ENCODE peak calls at places on chromosomes 6 and 20, in eight cellular contexts. Z, C, A, O, G, E, H and M are unnamed samples.

GRCh38 chr6:15793288-15793687 is 130.5 kb upstream of the DTNBP1 start:
- DNase-seq in Z (no peak), C (peak), A (peak), O (no peak), G (no peak), E (peak), H (no peak), M (no peak)

GRCh38 chr6:83908813-83909212 is 49.3 kb downstream of the CYB5R4 start:
- DNase-seq in Z (no peak), C (no peak), A (no peak), O (no peak), G (no peak), E (peak), H (no peak), M (no peak)

GRCh38 chr6:157304840-157305675 is 18.3 kb downstream of the TMEM242 start:
- DNase-seq in Z (no peak), C (no peak), A (peak), O (peak), G (no peak), E (peak), H (no peak), M (no peak)

GRCh38 chr6:112252571-112253504 is 1.5 kb downstream of the LAMA4 start:
- DNase-seq in Z (no peak), C (no peak), A (peak), O (no peak), G (no peak), E (peak), H (no peak), M (no peak)

GRCh38 chr6:134995536-134995935 is 45.6 kb upstream of the ALDH8A1 start:
- DNase-seq in Z (no peak), C (peak), A (peak), O (no peak), G (no peak), E (no peak), H (no peak), M (no peak)

GRCh38 chr6:4102687-4103244 is 23.8 kb upstream of the FAM217A start:
- DNase-seq in Z (no peak), C (no peak), A (no peak), O (peak), G (no peak), E (no peak), H (no peak), M (no peak)

GRCh38 chr6:5728726-5729434 is 277.8 kb downstream of the NRN1 start:
- DNase-seq in Z (no peak), C (peak), A (peak), O (no peak), G (no peak), E (peak), H (no peak), M (no peak)

GRCh38 chr6:16370943-16371342 is 132.6 kb downstream of the GMPR start:
- DNase-seq in Z (no peak), C (no peak), A (no peak), O (no peak), G (no peak), E (no peak), H (no peak), M (no peak)

GRCh38 chr20:41811456-41811855 is 193.3 kb upstream of the CHD6 start:
- DNase-seq in Z (no peak), C (no peak), A (no peak), O (no peak), G (no peak), E (no peak), H (no peak), M (no peak)

GRCh38 chr20:51910202-51911050 is 108.1 kb upstream of the SALL4 start:
- DNase-seq in Z (no peak), C (no peak), A (no peak), O (no peak), G (no peak), E (peak), H (no peak), M (no peak)

GRCh38 chr6:133555726-133556125 is 314.6 kb downstream of the EYA4 start:
- DNase-seq in Z (no peak), C (no peak), A (no peak), O (no peak), G (no peak), E (peak), H (no peak), M (no peak)

GRCh38 chr6:133551436-133551835 is 310.3 kb downstream of the EYA4 start:
- DNase-seq in Z (no peak), C (no peak), A (no peak), O (no peak), G (no peak), E (no peak), H (no peak), M (no peak)

GRCh38 chr6:133551847-133552331 is 310.7 kb downstream of the EYA4 start:
- DNase-seq in Z (peak), C (peak), A (peak), O (no peak), G (no peak), E (peak), H (no peak), M (no peak)

GRCh38 chr6:133550026-133550425 is 308.9 kb downstream of the EYA4 start:
- DNase-seq in Z (no peak), C (no peak), A (no peak), O (no peak), G (no peak), E (no peak), H (no peak), M (no peak)

DNA sequence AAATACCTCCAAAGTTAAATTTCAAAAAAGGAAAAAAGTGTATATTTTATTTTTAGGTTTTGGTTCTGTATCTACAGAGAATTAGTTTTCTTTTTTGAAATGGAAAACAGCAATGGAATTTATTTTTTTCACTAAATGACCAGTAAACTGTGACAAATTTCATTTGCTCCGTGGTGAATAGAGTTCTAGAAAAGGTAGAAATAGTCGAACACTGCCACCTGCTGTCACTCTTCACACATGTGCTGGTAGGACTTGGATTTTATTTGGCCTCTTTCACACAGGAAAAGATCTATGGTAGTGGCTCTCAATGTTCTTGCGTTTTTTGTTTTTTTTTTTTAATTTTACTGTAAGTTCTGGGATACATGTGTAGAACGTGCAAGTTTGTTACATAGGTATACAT is 312.5 kb downstream of the EYA4 start:
- DNase-seq in Z (no peak), C (peak), A (peak), O (peak), G (no peak), E (peak), H (no peak), M (no peak)
- TF ChIP-seq CTCF in Z (peak), C (peak), A (peak), O (peak), G (peak), E (peak), H (peak), M (peak)

DNA sequence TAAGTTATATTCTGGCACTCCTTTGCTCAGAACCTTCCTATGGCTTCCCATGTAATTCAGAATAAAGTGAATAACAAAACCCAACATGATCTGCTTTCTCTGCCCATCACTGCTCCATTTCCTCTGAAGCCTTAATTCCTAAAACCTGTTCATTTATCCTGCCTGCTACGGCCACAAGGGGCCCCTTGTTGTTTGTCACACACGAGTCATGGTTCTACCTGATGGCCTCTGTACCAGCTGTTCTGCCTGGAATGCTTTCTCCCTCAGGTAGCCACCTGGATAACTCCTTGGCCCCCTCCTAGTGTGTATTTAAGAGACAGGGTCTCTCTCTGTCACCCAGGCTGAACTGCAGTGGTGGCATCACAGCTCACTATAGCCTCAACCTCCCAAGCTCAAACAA is 26.8 kb downstream of the ERGIC3 start:
- DNase-seq in Z (no peak), C (peak), A (no peak), O (no peak), G (no peak), E (no peak), H (no peak), M (no peak)
- TF ChIP-seq CTCF in Z (no peak), C (peak), A (no peak), O (no peak), G (no peak), E (no peak), H (no peak), M (peak)

GRCh38 chr6:125887372-125887771 is 69.2 kb upstream of the HINT3 start:
- DNase-seq in Z (no peak), C (no peak), A (no peak), O (no peak), G (no peak), E (no peak), H (no peak), M (no peak)
- TF ChIP-seq CTCF in Z (no peak), C (no peak), A (no peak), O (no peak), G (no peak), E (no peak), H (no peak), M (no peak)

DNA sequence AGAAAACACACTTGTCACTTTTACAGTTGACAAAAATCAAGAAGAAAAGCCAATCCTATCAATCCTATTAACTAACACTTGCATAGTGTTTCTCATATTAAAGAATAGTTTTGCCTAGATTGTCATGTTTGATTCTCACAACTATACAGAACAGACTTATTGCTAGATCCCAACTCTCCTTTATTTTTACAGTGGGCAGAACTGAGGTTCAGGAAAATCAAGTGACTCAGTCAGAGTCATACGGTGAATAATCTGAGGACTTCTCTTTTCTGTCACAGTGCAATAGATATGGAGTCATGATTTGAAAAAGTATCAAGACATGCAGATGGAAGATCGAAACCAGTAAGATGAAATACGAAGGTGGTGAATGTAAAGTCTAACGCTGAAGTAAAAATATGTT is 195.1 kb upstream of the CITED2 start:
- DNase-seq in Z (no peak), C (peak), A (no peak), O (no peak), G (no peak), E (peak), H (no peak), M (no peak)
- TF ChIP-seq CTCF in Z (no peak), C (no peak), A (no peak), O (no peak), G (no peak), E (no peak), H (no peak), M (no peak)

DNA sequence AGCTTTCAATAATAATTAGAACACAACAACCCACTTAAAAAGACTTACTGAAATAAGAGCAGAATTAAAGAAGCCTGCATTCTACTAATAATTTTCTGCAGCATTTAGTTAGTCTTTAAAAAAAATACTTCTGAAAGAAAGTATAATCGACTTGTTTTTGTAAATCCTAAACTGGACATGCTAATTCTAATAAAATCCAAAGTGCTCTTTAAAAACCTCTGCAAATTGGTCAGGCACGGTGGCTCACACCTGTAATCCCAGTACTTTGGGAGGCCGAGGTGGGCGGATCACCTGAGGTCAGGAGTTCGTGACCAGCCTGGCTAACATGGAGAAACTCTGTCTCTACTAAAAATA is 57.5 kb upstream of the ARMH2 start:
- DNase-seq in Z (no peak), C (no peak), A (no peak), O (no peak), G (no peak), E (no peak), H (no peak), M (no peak)
- TF ChIP-seq CTCF in Z (no peak), C (no peak), A (no peak), O (no peak), G (no peak), E (no peak), H (peak), M (no peak)